ENCODE peak calls at places on chromosomes 7 and 10, in nine cellular contexts. One of them, this sample, is unnamed.
A peak's percentile ranks its signal among the peaks of the same experiment; 100 is the strongest.

GRCh38 chr10:76309744-76310441 is 878.5 kb downstream of the LRMDA start:
- DNase-seq in adrenal gland: peak; percentile 61
- DNase-seq in A549: no peak
- DNase-seq in activated B cell treated with CpG ODN at 0.5 μM for 24 hours: no peak
- DNase-seq in stimulated activated CD8-positive, alpha-beta memory T cell treated with anti-CD3 and anti-CD28 coated beads, Interleukin-2, amount 100 ng/mL, for 1 hour: no peak
- DNase-seq in AG04450: no peak
- DNase-seq in activated gamma-delta T cell treated with anti-CD3 and anti-CD28 coated beads, Interleukin-2, amount 50 U/mL, for 16 hours: no peak
- DNase-seq in dermis microvascular lymphatic vessel endothelial cell: no peak
- DNase-seq in A673: peak; percentile 35
- DNase-seq in this sample: no peak

GRCh38 chr10:48523820-48524758 is 80.8 kb downstream of the ARHGAP22 start:
- DNase-seq in adrenal gland: peak; percentile 27
- DNase-seq in A549: peak; percentile 29
- DNase-seq in activated B cell treated with CpG ODN at 0.5 μM for 24 hours: no peak
- DNase-seq in stimulated activated CD8-positive, alpha-beta memory T cell treated with anti-CD3 and anti-CD28 coated beads, Interleukin-2, amount 100 ng/mL, for 1 hour: no peak
- DNase-seq in AG04450: no peak
- DNase-seq in activated gamma-delta T cell treated with anti-CD3 and anti-CD28 coated beads, Interleukin-2, amount 50 U/mL, for 16 hours: no peak
- DNase-seq in dermis microvascular lymphatic vessel endothelial cell: no peak
- DNase-seq in A673: peak; percentile 11
- DNase-seq in this sample: no peak

GRCh38 chr10:87817291-87817872 is 644 bp downstream of the ATAD1 start:
- DNase-seq in adrenal gland: no peak
- DNase-seq in A549: peak; percentile 10
- DNase-seq in activated B cell treated with CpG ODN at 0.5 μM for 24 hours: no peak
- DNase-seq in stimulated activated CD8-positive, alpha-beta memory T cell treated with anti-CD3 and anti-CD28 coated beads, Interleukin-2, amount 100 ng/mL, for 1 hour: no peak
- DNase-seq in AG04450: no peak
- DNase-seq in activated gamma-delta T cell treated with anti-CD3 and anti-CD28 coated beads, Interleukin-2, amount 50 U/mL, for 16 hours: peak; percentile 4
- DNase-seq in dermis microvascular lymphatic vessel endothelial cell: no peak
- DNase-seq in A673: no peak
- DNase-seq in this sample: no peak

GRCh38 chr10:86400705-86401587 is 34.4 kb upstream of the GRID1 start:
- DNase-seq in adrenal gland: peak; percentile 73
- DNase-seq in A549: peak; percentile 74
- DNase-seq in activated B cell treated with CpG ODN at 0.5 μM for 24 hours: peak; percentile 51
- DNase-seq in stimulated activated CD8-positive, alpha-beta memory T cell treated with anti-CD3 and anti-CD28 coated beads, Interleukin-2, amount 100 ng/mL, for 1 hour: peak; percentile 50
- DNase-seq in AG04450: no peak
- DNase-seq in activated gamma-delta T cell treated with anti-CD3 and anti-CD28 coated beads, Interleukin-2, amount 50 U/mL, for 16 hours: peak; percentile 53
- DNase-seq in dermis microvascular lymphatic vessel endothelial cell: no peak
- DNase-seq in A673: no peak
- DNase-seq in this sample: no peak

GRCh38 chr7:27972272-27972671 is 208.3 kb downstream of the JAZF1 start:
- DNase-seq in adrenal gland: no peak
- DNase-seq in A549: no peak
- DNase-seq in activated B cell treated with CpG ODN at 0.5 μM for 24 hours: no peak
- DNase-seq in stimulated activated CD8-positive, alpha-beta memory T cell treated with anti-CD3 and anti-CD28 coated beads, Interleukin-2, amount 100 ng/mL, for 1 hour: no peak
- DNase-seq in AG04450: no peak
- DNase-seq in activated gamma-delta T cell treated with anti-CD3 and anti-CD28 coated beads, Interleukin-2, amount 50 U/mL, for 16 hours: no peak
- DNase-seq in dermis microvascular lymphatic vessel endothelial cell: no peak
- DNase-seq in A673: no peak
- DNase-seq in this sample: no peak

GRCh38 chr10:93468532-93469213 is 13.5 kb downstream of the MYOF start:
- DNase-seq in adrenal gland: peak; percentile 67
- DNase-seq in A549: peak; percentile 91
- DNase-seq in activated B cell treated with CpG ODN at 0.5 μM for 24 hours: no peak
- DNase-seq in stimulated activated CD8-positive, alpha-beta memory T cell treated with anti-CD3 and anti-CD28 coated beads, Interleukin-2, amount 100 ng/mL, for 1 hour: no peak
- DNase-seq in AG04450: peak; percentile 79
- DNase-seq in activated gamma-delta T cell treated with anti-CD3 and anti-CD28 coated beads, Interleukin-2, amount 50 U/mL, for 16 hours: no peak
- DNase-seq in dermis microvascular lymphatic vessel endothelial cell: peak; percentile 67
- DNase-seq in A673: peak; percentile 69
- DNase-seq in this sample: no peak

GRCh38 chr7:142434666-142435174 is 176.9 kb upstream of the PRSS58 start:
- DNase-seq in adrenal gland: no peak
- DNase-seq in A549: no peak
- DNase-seq in activated B cell treated with CpG ODN at 0.5 μM for 24 hours: no peak
- DNase-seq in stimulated activated CD8-positive, alpha-beta memory T cell treated with anti-CD3 and anti-CD28 coated beads, Interleukin-2, amount 100 ng/mL, for 1 hour: no peak
- DNase-seq in AG04450: no peak
- DNase-seq in activated gamma-delta T cell treated with anti-CD3 and anti-CD28 coated beads, Interleukin-2, amount 50 U/mL, for 16 hours: no peak
- DNase-seq in dermis microvascular lymphatic vessel endothelial cell: no peak
- DNase-seq in A673: no peak
- DNase-seq in this sample: no peak

GRCh38 chr7:45402480-45403218 is 171.5 kb upstream of the ADCY1 start:
- DNase-seq in adrenal gland: no peak
- DNase-seq in A549: no peak
- DNase-seq in activated B cell treated with CpG ODN at 0.5 μM for 24 hours: no peak
- DNase-seq in stimulated activated CD8-positive, alpha-beta memory T cell treated with anti-CD3 and anti-CD28 coated beads, Interleukin-2, amount 100 ng/mL, for 1 hour: no peak
- DNase-seq in AG04450: peak; percentile 2
- DNase-seq in activated gamma-delta T cell treated with anti-CD3 and anti-CD28 coated beads, Interleukin-2, amount 50 U/mL, for 16 hours: no peak
- DNase-seq in dermis microvascular lymphatic vessel endothelial cell: no peak
- DNase-seq in A673: no peak
- DNase-seq in this sample: no peak

GRCh38 chr7:150904342-150904909 is 52.1 kb downstream of the AOC1 start:
- DNase-seq in adrenal gland: no peak
- DNase-seq in A549: no peak
- DNase-seq in activated B cell treated with CpG ODN at 0.5 μM for 24 hours: no peak
- DNase-seq in stimulated activated CD8-positive, alpha-beta memory T cell treated with anti-CD3 and anti-CD28 coated beads, Interleukin-2, amount 100 ng/mL, for 1 hour: no peak
- DNase-seq in AG04450: no peak
- DNase-seq in activated gamma-delta T cell treated with anti-CD3 and anti-CD28 coated beads, Interleukin-2, amount 50 U/mL, for 16 hours: no peak
- DNase-seq in dermis microvascular lymphatic vessel endothelial cell: no peak
- DNase-seq in A673: no peak
- DNase-seq in this sample: no peak

GRCh38 chr7:155308330-155309020 is 10.8 kb downstream of the INSIG1 start:
- DNase-seq in adrenal gland: no peak
- DNase-seq in A549: no peak
- DNase-seq in activated B cell treated with CpG ODN at 0.5 μM for 24 hours: no peak
- DNase-seq in stimulated activated CD8-positive, alpha-beta memory T cell treated with anti-CD3 and anti-CD28 coated beads, Interleukin-2, amount 100 ng/mL, for 1 hour: no peak
- DNase-seq in AG04450: no peak
- DNase-seq in activated gamma-delta T cell treated with anti-CD3 and anti-CD28 coated beads, Interleukin-2, amount 50 U/mL, for 16 hours: no peak
- DNase-seq in dermis microvascular lymphatic vessel endothelial cell: no peak
- DNase-seq in A673: no peak
- DNase-seq in this sample: no peak

GRCh38 chr7:97390052-97390451 is 272.6 kb downstream of the SDHAF3 start:
- DNase-seq in adrenal gland: no peak
- DNase-seq in A549: no peak
- DNase-seq in activated B cell treated with CpG ODN at 0.5 μM for 24 hours: no peak
- DNase-seq in stimulated activated CD8-positive, alpha-beta memory T cell treated with anti-CD3 and anti-CD28 coated beads, Interleukin-2, amount 100 ng/mL, for 1 hour: no peak
- DNase-seq in AG04450: no peak
- DNase-seq in activated gamma-delta T cell treated with anti-CD3 and anti-CD28 coated beads, Interleukin-2, amount 50 U/mL, for 16 hours: no peak
- DNase-seq in dermis microvascular lymphatic vessel endothelial cell: no peak
- DNase-seq in A673: no peak
- DNase-seq in this sample: no peak

GRCh38 chr10:546971-547590 is 142.4 kb downstream of the DIP2C start:
- DNase-seq in adrenal gland: no peak
- DNase-seq in A549: no peak
- DNase-seq in activated B cell treated with CpG ODN at 0.5 μM for 24 hours: no peak
- DNase-seq in stimulated activated CD8-positive, alpha-beta memory T cell treated with anti-CD3 and anti-CD28 coated beads, Interleukin-2, amount 100 ng/mL, for 1 hour: no peak
- DNase-seq in AG04450: no peak
- DNase-seq in activated gamma-delta T cell treated with anti-CD3 and anti-CD28 coated beads, Interleukin-2, amount 50 U/mL, for 16 hours: no peak
- DNase-seq in dermis microvascular lymphatic vessel endothelial cell: no peak
- DNase-seq in A673: peak; percentile 52
- DNase-seq in this sample: peak; percentile 35

GRCh38 chr10:69958232-69958902 is 94.3 kb upstream of the MACROH2A2 start:
- DNase-seq in adrenal gland: peak; percentile 29
- DNase-seq in A549: peak; percentile 61
- DNase-seq in activated B cell treated with CpG ODN at 0.5 μM for 24 hours: no peak
- DNase-seq in stimulated activated CD8-positive, alpha-beta memory T cell treated with anti-CD3 and anti-CD28 coated beads, Interleukin-2, amount 100 ng/mL, for 1 hour: no peak
- DNase-seq in AG04450: no peak
- DNase-seq in activated gamma-delta T cell treated with anti-CD3 and anti-CD28 coated beads, Interleukin-2, amount 50 U/mL, for 16 hours: peak; percentile 7
- DNase-seq in dermis microvascular lymphatic vessel endothelial cell: peak; percentile 33
- DNase-seq in A673: peak; percentile 79
- DNase-seq in this sample: no peak

GRCh38 chr7:128059143-128059975 is 28.1 kb upstream of the LRRC4 start:
- DNase-seq in adrenal gland: no peak
- DNase-seq in A549: no peak
- DNase-seq in activated B cell treated with CpG ODN at 0.5 μM for 24 hours: no peak
- DNase-seq in stimulated activated CD8-positive, alpha-beta memory T cell treated with anti-CD3 and anti-CD28 coated beads, Interleukin-2, amount 100 ng/mL, for 1 hour: no peak
- DNase-seq in AG04450: no peak
- DNase-seq in activated gamma-delta T cell treated with anti-CD3 and anti-CD28 coated beads, Interleukin-2, amount 50 U/mL, for 16 hours: no peak
- DNase-seq in dermis microvascular lymphatic vessel endothelial cell: no peak
- DNase-seq in A673: no peak
- DNase-seq in this sample: no peak

GRCh38 chr7:99791021-99791420 is 7.0 kb upstream of the CYP3A4 start:
- DNase-seq in adrenal gland: no peak
- DNase-seq in A549: no peak
- DNase-seq in activated B cell treated with CpG ODN at 0.5 μM for 24 hours: no peak
- DNase-seq in stimulated activated CD8-positive, alpha-beta memory T cell treated with anti-CD3 and anti-CD28 coated beads, Interleukin-2, amount 100 ng/mL, for 1 hour: no peak
- DNase-seq in AG04450: no peak
- DNase-seq in activated gamma-delta T cell treated with anti-CD3 and anti-CD28 coated beads, Interleukin-2, amount 50 U/mL, for 16 hours: no peak
- DNase-seq in dermis microvascular lymphatic vessel endothelial cell: no peak
- DNase-seq in A673: no peak
- DNase-seq in this sample: no peak

GRCh38 chr10:14102056-14102455 is 228.7 kb downstream of the FRMD4A start:
- DNase-seq in adrenal gland: no peak
- DNase-seq in A549: no peak
- DNase-seq in activated B cell treated with CpG ODN at 0.5 μM for 24 hours: no peak
- DNase-seq in stimulated activated CD8-positive, alpha-beta memory T cell treated with anti-CD3 and anti-CD28 coated beads, Interleukin-2, amount 100 ng/mL, for 1 hour: no peak
- DNase-seq in AG04450: no peak
- DNase-seq in activated gamma-delta T cell treated with anti-CD3 and anti-CD28 coated beads, Interleukin-2, amount 50 U/mL, for 16 hours: no peak
- DNase-seq in dermis microvascular lymphatic vessel endothelial cell: no peak
- DNase-seq in A673: no peak
- DNase-seq in this sample: no peak

GRCh38 chr10:93462881-93463280 is 19.3 kb downstream of the MYOF start:
- DNase-seq in adrenal gland: no peak
- DNase-seq in A549: peak; percentile 71
- DNase-seq in activated B cell treated with CpG ODN at 0.5 μM for 24 hours: no peak
- DNase-seq in stimulated activated CD8-positive, alpha-beta memory T cell treated with anti-CD3 and anti-CD28 coated beads, Interleukin-2, amount 100 ng/mL, for 1 hour: no peak
- DNase-seq in AG04450: no peak
- DNase-seq in activated gamma-delta T cell treated with anti-CD3 and anti-CD28 coated beads, Interleukin-2, amount 50 U/mL, for 16 hours: no peak
- DNase-seq in dermis microvascular lymphatic vessel endothelial cell: peak; percentile 61
- DNase-seq in A673: peak; percentile 60
- DNase-seq in this sample: no peak